ENCODE peak calls at places on chromosomes 2 and 18, in ten cellular contexts. J, L, G, O, X, H, U, C, I and B are unnamed samples.

GRCh38 chr2:142495141-142495540 is 364.3 kb upstream of the LRP1B start:
- DNase-seq in L (no peak), J (no peak), H (peak), G (no peak), X (no peak), O (no peak), I (no peak), C (no peak), U (no peak), B (no peak)

GRCh38 chr2:170163666-170164065 is 14.3 kb upstream of the MYO3B start:
- DNase-seq in H (no peak), U (no peak), G (no peak), O (no peak), J (no peak), X (no peak), I (no peak), C (no peak), L (no peak), B (no peak)

GRCh38 chr2:205714058-205714776 is 31.9 kb downstream of the NRP2 start:
- DNase-seq in J (no peak), L (no peak), I (no peak), X (no peak), G (no peak), H (no peak), C (no peak), O (no peak), U (no peak), B (no peak)

GRCh38 chr2:223051580-223052375 is at the start of gene KCNE4:
- DNase-seq in J (peak), H (peak), G (peak), I (no peak), U (no peak), C (no peak), L (no peak), O (no peak), X (peak), B (no peak)

GRCh38 chr2:128466377-128467175 is 147.9 kb upstream of the HS6ST1 start:
- DNase-seq in O (peak), L (no peak), C (no peak), H (no peak), U (no peak), J (no peak), X (no peak), G (no peak), I (no peak), B (no peak)

GRCh38 chr2:29583104-29583503 is 338.3 kb downstream of the ALK start:
- DNase-seq in O (no peak), G (no peak), U (no peak), J (no peak), C (no peak), L (peak), I (no peak), X (no peak), H (no peak), B (no peak)

GRCh38 chr2:238424313-238424700 is 2.4 kb upstream of the ASB1 start:
- DNase-seq in J (no peak), O (no peak), I (no peak), X (peak), L (no peak), G (no peak), C (no peak), H (no peak), U (no peak), B (no peak)

GRCh38 chr2:49914281-49914680 is 760.0 kb upstream of the FSHR start:
- DNase-seq in C (no peak), L (peak), I (no peak), O (no peak), J (peak), G (no peak), U (no peak), X (no peak), H (no peak), B (no peak)

GRCh38 chr2:6917071-6917760 is at the start of gene RNF144A:
- DNase-seq in G (peak), C (peak), O (peak), H (peak), X (peak), L (no peak), U (peak), J (no peak), I (no peak), B (no peak)

GRCh38 chr2:232230557-232230956 is 148.0 kb upstream of the ALPP start:
- DNase-seq in C (peak), I (no peak), U (no peak), J (peak), X (no peak), O (no peak), L (no peak), H (peak), G (no peak), B (no peak)

GRCh38 chr2:155145758-155146229 is 447.3 kb downstream of the KCNJ3 start:
- DNase-seq in X (no peak), C (no peak), L (no peak), H (no peak), U (no peak), J (no peak), I (no peak), G (no peak), O (no peak), B (no peak)

GRCh38 chr2:72619622-72620021 is 206.2 kb downstream of the EXOC6B start:
- DNase-seq in G (no peak), O (no peak), I (no peak), H (no peak), J (no peak), L (no peak), U (no peak), X (no peak), C (no peak), B (no peak)

GRCh38 chr18:40738321-40738880 is 1216.6 kb upstream of the PIK3C3 start:
- DNase-seq in X (no peak), G (no peak), H (no peak), I (no peak), L (no peak), U (no peak), C (no peak), J (no peak), O (no peak), B (no peak)